ENCODE peak calls at places on chromosomes 2 and 18, in six cellular contexts. A is GM13977; W is Calu3; K is activated naive CD4-positive, alpha-beta T cell; N is activated T-cell treated with anti-CD3 and anti-CD28 coated beads for 1 hour; Y is epithelial cell of esophagus. D is an unnamed sample.

GRCh38 chr18:79870369-79871025 is 72.8 kb downstream of the KCNG2 start:
- DNase-seq in A (no peak), W (no peak), K (no peak), N (no peak), Y (no peak), D (no peak)

GRCh38 chr2:150286730-150287362 is 200.6 kb downstream of the RND3 start:
- DNase-seq in A (no peak), W (no peak), K (no peak), N (no peak), Y (peak; percentile 77), D (peak; percentile 46)

GRCh38 chr2:41906325-41906700 is 141.5 kb upstream of the PKDCC start:
- DNase-seq in A (no peak), W (no peak), K (no peak), N (no peak), Y (no peak), D (no peak)

GRCh38 chr18:57141208-57142129 is 5.4 kb upstream of the BOD1L2 start:
- DNase-seq in A (no peak), W (peak; percentile 86), K (no peak), N (no peak), Y (peak; percentile 59), D (peak; percentile 35)

GRCh38 chr18:35856178-35856577 is 116.3 kb upstream of the RMP24 start:
- DNase-seq in A (no peak), W (no peak), K (no peak), N (no peak), Y (no peak), D (no peak)

GRCh38 chr2:163970058-163970806 is 234.4 kb upstream of the FIGN start:
- DNase-seq in A (no peak), W (no peak), K (no peak), N (no peak), Y (no peak), D (no peak)

GRCh38 chr2:19021721-19022120 is 336.7 kb downstream of the OSR1 start:
- DNase-seq in A (no peak), W (no peak), K (no peak), N (no peak), Y (peak; percentile 27), D (no peak)

GRCh38 chr2:9378433-9379371 is 44.6 kb downstream of the ITGB1BP1 start:
- DNase-seq in A (no peak), W (no peak), K (no peak), N (no peak), Y (peak; percentile 58), D (peak; percentile 19)

GRCh38 chr2:173678186-173678585 is 287.0 kb downstream of the SP3 start:
- DNase-seq in A (no peak), W (no peak), K (no peak), N (no peak), Y (no peak), D (no peak)

GRCh38 chr2:240931319-240931949 is 25.3 kb downstream of the CROCC2 start:
- DNase-seq in A (no peak), W (no peak), K (no peak), N (no peak), Y (no peak), D (no peak)

GRCh38 chr18:9787716-9788115 is 79.6 kb downstream of the RAB31 start:
- DNase-seq in A (no peak), W (no peak), K (no peak), N (no peak), Y (no peak), D (no peak)

GRCh38 chr2:147456729-147457128 is 388.1 kb upstream of the ACVR2A start:
- DNase-seq in A (no peak), W (no peak), K (no peak), N (no peak), Y (peak; percentile 13), D (peak; percentile 57)

GRCh38 chr18:23134780-23135678 is at the start of gene CABLES1:
- DNase-seq in A (peak; percentile 74), W (peak; percentile 68), K (peak; percentile 16), N (no peak), Y (peak; percentile 33), D (peak; percentile 30)

GRCh38 chr2:228048838-228049490 is 132.5 kb downstream of the SPHKAP start:
- DNase-seq in A (peak; percentile 6), W (peak; percentile 66), K (no peak), N (no peak), Y (peak; percentile 93), D (peak; percentile 59)

GRCh38 chr18:49459404-49460171 is 857 bp downstream of the DYM start:
- DNase-seq in A (peak; percentile 32), W (no peak), K (no peak), N (no peak), Y (peak; percentile 40), D (no peak)

GRCh38 chr18:49907346-49907929 is 94.1 kb upstream of the ACAA2 start:
- DNase-seq in A (no peak), W (no peak), K (no peak), N (no peak), Y (no peak), D (no peak)

GRCh38 chr18:77206676-77207370 is 42.8 kb upstream of the GALR1 start:
- DNase-seq in A (no peak), W (no peak), K (no peak), N (no peak), Y (no peak), D (no peak)

GRCh38 chr18:11666176-11666575 is 22.9 kb upstream of the GNAL start:
- DNase-seq in A (no peak), W (no peak), K (no peak), N (no peak), Y (no peak), D (no peak)

GRCh38 chr2:28381225-28382180 is 11.2 kb upstream of the FOSL2 start:
- DNase-seq in A (no peak), W (peak; percentile 71), K (no peak), N (no peak), Y (no peak), D (no peak)

GRCh38 chr2:48316753-48317750 is 212.9 kb upstream of the STON1 start:
- DNase-seq in A (no peak), W (no peak), K (no peak), N (no peak), Y (no peak), D (peak; percentile 9)

GRCh38 chr2:37344453-37345361 is at the start of gene QPCT:
- DNase-seq in A (peak; percentile 74), W (peak; percentile 47), K (peak; percentile 27), N (peak; percentile 59), Y (peak; percentile 23), D (no peak)

GRCh38 chr2:189221811-189222210 is 42.2 kb upstream of the COL5A2 start:
- DNase-seq in A (no peak), W (no peak), K (no peak), N (no peak), Y (peak; percentile 75), D (peak; percentile 75)

GRCh38 chr2:71800106-71800809 is 346.9 kb downstream of the DYSF start:
- DNase-seq in A (no peak), W (no peak), K (no peak), N (no peak), Y (no peak), D (no peak)

GRCh38 chr2:99729104-99729503 is 239.3 kb upstream of the REV1 start:
- DNase-seq in A (no peak), W (no peak), K (no peak), N (no peak), Y (no peak), D (no peak)

GRCh38 chr2:237258146-237258545 is 155.8 kb downstream of the COL6A3 start:
- DNase-seq in A (no peak), W (no peak), K (no peak), N (no peak), Y (no peak), D (no peak)

GRCh38 chr18:79507076-79507545 is 111.4 kb downstream of the NFATC1 start:
- DNase-seq in A (no peak), W (no peak), K (no peak), N (no peak), Y (no peak), D (no peak)

GRCh38 chr2:120251863-120252206 is 817 bp upstream of the RALB start:
- DNase-seq in A (no peak), W (no peak), K (no peak), N (no peak), Y (no peak), D (no peak)

GRCh38 chr2:232300894-232301387 is 77.6 kb upstream of the ALPP start:
- DNase-seq in A (no peak), W (peak; percentile 16), K (no peak), N (no peak), Y (peak; percentile 68), D (no peak)

GRCh38 chr2:98269830-98270229 is 76.4 kb upstream of the CNGA3 start:
- DNase-seq in A (no peak), W (no peak), K (no peak), N (no peak), Y (no peak), D (no peak)

GRCh38 chr2:179826297-179826696 is 35.1 kb downstream of the ZNF385B start:
- DNase-seq in A (no peak), W (no peak), K (no peak), N (no peak), Y (no peak), D (no peak)

D was measured in mammary epithelial cell.